ENCODE peak calls at places on chromosomes 13 and 19, in four cellular contexts. One of them, this sample, is unnamed.

GRCh38 chr19:5128932-5129389 is 160.0 kb downstream of the KDM4B start:
- DNase-seq in breast epithelium: no peak
- DNase-seq in Peyer's patch: no peak
- DNase-seq in uterus: peak; percentile 49
- DNase-seq in this sample: peak; percentile 65

GRCh38 chr13:44591316-44591715 is 15.2 kb upstream of the TSC22D1 start:
- DNase-seq in breast epithelium: no peak
- DNase-seq in Peyer's patch: no peak
- DNase-seq in uterus: no peak
- DNase-seq in this sample: no peak

GRCh38 chr13:75151081-75151643 is 330.8 kb downstream of the TBC1D4 start:
- DNase-seq in breast epithelium: no peak
- DNase-seq in Peyer's patch: no peak
- DNase-seq in uterus: no peak
- DNase-seq in this sample: no peak

GRCh38 chr19:18157465-18158063 is 4.6 kb downstream of the PIK3R2 start:
- DNase-seq in breast epithelium: peak; percentile 58
- DNase-seq in Peyer's patch: no peak
- DNase-seq in uterus: no peak
- DNase-seq in this sample: no peak

GRCh38 chr13:26460652-26461051 is 96.8 kb upstream of the WASF3 start:
- DNase-seq in breast epithelium: no peak
- DNase-seq in Peyer's patch: no peak
- DNase-seq in uterus: peak; percentile 56
- DNase-seq in this sample: peak; percentile 89

GRCh38 chr13:112452380-112453206 is 76.4 kb downstream of the SPACA7 start:
- DNase-seq in breast epithelium: no peak
- DNase-seq in Peyer's patch: no peak
- DNase-seq in uterus: no peak
- DNase-seq in this sample: no peak

GRCh38 chr19:9641810-9642209 is 20.8 kb upstream of the ZNF561 start:
- DNase-seq in breast epithelium: no peak
- DNase-seq in Peyer's patch: no peak
- DNase-seq in uterus: no peak
- DNase-seq in this sample: no peak

GRCh38 chr19:39154626-39155100 is 29.1 kb downstream of the PAK4 start:
- DNase-seq in breast epithelium: peak; percentile 85
- DNase-seq in Peyer's patch: no peak
- DNase-seq in uterus: no peak
- DNase-seq in this sample: no peak

GRCh38 chr19:6239401-6239844 is 40.4 kb downstream of the MLLT1 start:
- DNase-seq in breast epithelium: peak; percentile 48
- DNase-seq in Peyer's patch: no peak
- DNase-seq in uterus: no peak
- DNase-seq in this sample: no peak

GRCh38 chr13:40069173-40070044 is 413.9 kb downstream of the COG6 start:
- DNase-seq in breast epithelium: peak; percentile 65
- DNase-seq in Peyer's patch: peak; percentile 74
- DNase-seq in uterus: peak; percentile 87
- DNase-seq in this sample: peak; percentile 79

GRCh38 chr19:49301165-49301865 is 23.7 kb downstream of the SLC6A16 start:
- DNase-seq in breast epithelium: peak; percentile 27
- DNase-seq in Peyer's patch: peak; percentile 86
- DNase-seq in uterus: peak; percentile 42
- DNase-seq in this sample: peak; percentile 73

GRCh38 chr19:2123682-2124387 is 27.1 kb downstream of the IZUMO4 start:
- DNase-seq in breast epithelium: no peak
- DNase-seq in Peyer's patch: no peak
- DNase-seq in uterus: no peak
- DNase-seq in this sample: no peak

GRCh38 chr19:993831-994393 is 6.3 kb upstream of the GRIN3B start:
- DNase-seq in breast epithelium: no peak
- DNase-seq in Peyer's patch: no peak
- DNase-seq in uterus: no peak
- DNase-seq in this sample: no peak

GRCh38 chr13:39196957-39197644 is 158.8 kb downstream of the NHLRC3 start:
- DNase-seq in breast epithelium: no peak
- DNase-seq in Peyer's patch: no peak
- DNase-seq in uterus: no peak
- DNase-seq in this sample: no peak

GRCh38 chr19:21028969-21029268 is 8.5 kb downstream of the ZNF430 start:
- DNase-seq in breast epithelium: no peak
- DNase-seq in Peyer's patch: no peak
- DNase-seq in uterus: no peak
- DNase-seq in this sample: no peak

GRCh38 chr13:84399320-84400085 is 517.2 kb upstream of the SLITRK1 start:
- DNase-seq in breast epithelium: no peak
- DNase-seq in Peyer's patch: no peak
- DNase-seq in uterus: no peak
- DNase-seq in this sample: no peak

GRCh38 chr13:20826810-20827560 is 53.2 kb upstream of the EEF1AKMT1 start:
- DNase-seq in breast epithelium: no peak
- DNase-seq in Peyer's patch: no peak
- DNase-seq in uterus: no peak
- DNase-seq in this sample: no peak
- H3K27ac ChIP-seq in breast epithelium: no peak overlapping the region
- H3K27ac ChIP-seq in Peyer's patch: no peak overlapping the region
- H3K27ac ChIP-seq in uterus: no peak overlapping the region
- H3K27ac ChIP-seq in this sample: peak overlapping the region; percentile 30

GRCh38 chr19:45423589-45424190 is at the start of gene ERCC1:
- DNase-seq in breast epithelium: peak; percentile 93
- DNase-seq in Peyer's patch: no peak
- DNase-seq in uterus: no peak
- DNase-seq in this sample: peak; percentile 97
- TF ChIP-seq POLR2A in breast epithelium: peak; percentile 56
- TF ChIP-seq POLR2A in Peyer's patch: peak; percentile 77
- TF ChIP-seq POLR2A in uterus: no peak
- TF ChIP-seq POLR2A in this sample: peak; percentile 29

DNA sequence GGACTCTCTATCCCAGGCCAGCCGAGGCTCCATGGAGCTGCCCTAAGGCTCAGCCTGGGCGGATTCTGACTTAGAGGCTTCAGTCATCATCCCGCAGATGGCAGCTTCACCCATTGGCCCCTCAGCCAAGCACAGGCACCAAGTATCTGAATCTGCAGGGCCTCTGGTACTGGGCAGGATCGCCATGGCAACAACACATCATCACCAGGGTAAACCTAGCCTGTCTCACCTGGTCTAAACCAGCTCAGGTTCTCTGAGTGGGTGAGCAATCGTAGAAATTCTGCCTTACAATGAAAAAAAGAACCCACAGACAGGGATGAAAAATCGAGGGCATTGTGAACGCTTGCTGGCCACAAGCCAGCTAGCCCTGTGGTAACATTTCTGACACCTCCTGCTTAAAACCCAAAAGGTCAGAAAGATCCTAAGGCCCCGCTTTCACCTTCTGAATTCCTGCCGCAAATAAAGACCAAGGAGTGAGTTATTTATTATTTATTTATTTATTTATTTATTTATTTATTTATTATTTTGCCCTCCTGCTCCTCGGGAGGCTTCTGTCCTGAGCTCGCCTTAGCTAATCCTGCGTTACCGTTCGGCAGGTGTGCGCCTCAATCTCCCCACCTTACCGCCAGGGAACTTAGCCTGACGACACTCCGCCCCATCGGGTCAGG is 12.0 kb upstream of the CEACAM21 start:
- DNase-seq in breast epithelium: no peak
- DNase-seq in Peyer's patch: no peak
- DNase-seq in uterus: no peak
- DNase-seq in this sample: no peak
- H3K27me3 ChIP-seq in breast epithelium: peaks cover 38% of the 10 kb centered on the region
- H3K27me3 ChIP-seq in Peyer's patch: peaks cover 14% of the 10 kb centered on the region
- H3K27me3 ChIP-seq in uterus: no peaks in the 10 kb centered on the region
- H3K27me3 ChIP-seq in this sample: peaks cover 38% of the 10 kb centered on the region

DNA sequence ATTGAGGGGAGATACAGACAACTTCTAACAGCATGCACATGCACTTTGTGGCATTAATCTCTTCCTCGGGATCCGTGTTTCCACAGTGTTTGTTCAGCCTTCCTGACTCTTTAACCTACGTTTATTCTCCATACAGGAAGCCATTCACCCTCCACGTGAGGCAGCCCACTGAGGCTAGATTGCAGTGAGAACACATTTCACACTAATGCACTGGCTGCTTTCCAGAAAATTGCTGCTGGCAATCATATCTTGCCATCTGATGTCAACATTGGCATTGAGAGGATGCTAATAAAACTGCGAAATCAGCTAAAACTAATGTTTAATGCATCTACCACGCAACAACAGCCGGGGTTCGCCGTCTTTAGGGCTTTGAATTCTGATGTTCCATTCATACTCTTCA is 30.0 kb downstream of the DCLK1 start:
- DNase-seq in breast epithelium: no peak
- DNase-seq in Peyer's patch: no peak
- DNase-seq in uterus: no peak
- DNase-seq in this sample: no peak
- H3K27ac ChIP-seq in breast epithelium: no peak overlapping the region
- H3K27ac ChIP-seq in Peyer's patch: no peak overlapping the region
- H3K27ac ChIP-seq in uterus: no peak overlapping the region
- H3K27ac ChIP-seq in this sample: no peak overlapping the region